ENCODE peak calls at places on chromosomes 7 and 10, in seven cellular contexts. P is ovary, I is esophagus squamous epithelium, F is suprapubic skin, A is tibial artery, R is Peyer's patch, C is astrocyte. M is an unnamed sample. For H3K4me1, the result is how much of the 10 kb centered on the place peaks cover.

GRCh38 chr7:90613088-90613498 is 17.0 kb downstream of the CDK14 start:
- DNase-seq in P (no peak), I (no peak), R (no peak), C (peak), A (no peak), F (no peak), M (no peak)

GRCh38 chr7:121262969-121263368 is 65.8 kb upstream of the WNT16 start:
- DNase-seq in A (no peak), I (no peak), F (no peak), R (no peak), C (no peak), P (no peak), M (no peak)

GRCh38 chr7:151934584-151934983 is 21.7 kb upstream of the GALNTL5 start:
- DNase-seq in I (no peak), R (no peak), P (no peak), A (no peak), F (no peak), C (no peak), M (no peak)

GRCh38 chr7:22591271-22591670 is 91.3 kb upstream of the STEAP1B start:
- DNase-seq in I (no peak), F (no peak), A (no peak), R (no peak), P (no peak), C (no peak), M (no peak)

GRCh38 chr7:70615066-70615465 is 516.9 kb upstream of the GALNT17 start:
- DNase-seq in R (no peak), A (no peak), F (no peak), I (no peak), P (no peak), C (no peak), M (no peak)

GRCh38 chr7:87609946-87610345 is 9.3 kb upstream of the ABCB1 start:
- DNase-seq in A (no peak), C (no peak), F (no peak), I (no peak), R (no peak), P (no peak), M (no peak)

GRCh38 chr7:148915211-148915610 is 31.1 kb upstream of the EZH2 start:
- DNase-seq in R (no peak), C (no peak), P (no peak), A (no peak), F (peak), I (no peak), M (no peak)

GRCh38 chr7:144670251-144670650 is 165.6 kb downstream of the TPK1 start:
- DNase-seq in R (no peak), A (peak), C (no peak), I (no peak), F (no peak), P (no peak), M (no peak)

GRCh38 chr7:158166386-158167340 is 421.0 kb downstream of the PTPRN2 start:
- DNase-seq in C (no peak), P (no peak), I (no peak), R (no peak), A (no peak), F (no peak), M (no peak)

GRCh38 chr7:31995134-31995533 is 75.1 kb downstream of the PDE1C start:
- DNase-seq in A (no peak), I (no peak), P (no peak), R (no peak), C (no peak), F (no peak), M (no peak)

GRCh38 chr10:31121797-31122586 is 90.3 kb upstream of the ZNF438 start:
- DNase-seq in R (no peak), P (no peak), C (peak), A (no peak), I (no peak), F (no peak), M (no peak)

GRCh38 chr7:124840435-124840834 is 74.8 kb upstream of the GPR37 start:
- DNase-seq in P (no peak), A (no peak), C (no peak), F (no peak), I (no peak), R (no peak), M (no peak)

GRCh38 chr10:50517626-50518025 is 106.1 kb downstream of the SGMS1 start:
- DNase-seq in F (no peak), I (no peak), C (no peak), R (no peak), A (no peak), P (no peak), M (no peak)

GRCh38 chr7:46830-47140 is 145.6 kb upstream of the FAM20C start:
- DNase-seq in I (no peak), R (peak), C (no peak), A (no peak), P (peak), F (no peak), M (no peak)

GRCh38 chr10:67241435-67241834 is 315.6 kb downstream of the LRRTM3 start:
- DNase-seq in I (no peak), C (no peak), F (no peak), P (no peak), A (no peak), R (no peak), M (no peak)

GRCh38 chr7:73612598-73613269 is 11.6 kb downstream of the MLXIPL start:
- DNase-seq in R (peak), F (no peak), I (no peak), P (no peak), C (no peak), A (no peak), M (no peak)

GRCh38 chr7:150969483-150969874 is 8.6 kb downstream of the KCNH2 start:
- DNase-seq in C (no peak), P (no peak), R (no peak), I (no peak), F (no peak), A (no peak), M (no peak)

GRCh38 chr7:40469481-40469880 is 334.7 kb downstream of the SUGCT start:
- DNase-seq in I (no peak), R (no peak), F (no peak), C (peak), P (no peak), A (peak), M (no peak)

GRCh38 chr10:79208251-79208983 is 138.9 kb upstream of the PPIF start:
- DNase-seq in F (no peak), P (no peak), I (no peak), R (no peak), A (no peak), C (no peak), M (no peak)

GRCh38 chr7:122303522-122303970 is 1.0 kb downstream of the FEZF1 start:
- DNase-seq in P (no peak), F (no peak), R (no peak), C (no peak), A (no peak), I (no peak), M (no peak)

GRCh38 chr10:34766256-34766580 is 48.9 kb downstream of the PARD3 start:
- DNase-seq in A (no peak), I (no peak), P (no peak), C (peak), R (no peak), F (no peak), M (no peak)

GRCh38 chr10:22649390-22649841 is 65.0 kb downstream of the PIP4K2A start:
- DNase-seq in A (no peak), P (no peak), R (no peak), F (no peak), C (no peak), I (no peak), M (no peak)

GRCh38 chr10:129033790-129034272 is 433.2 kb upstream of the MGMT start:
- DNase-seq in P (no peak), F (no peak), I (no peak), R (no peak), A (no peak), C (no peak), M (no peak)

GRCh38 chr7:112484671-112485097 is 3.9 kb downstream of the LSMEM1 start:
- DNase-seq in P (no peak), R (no peak), A (peak), F (peak), C (peak), I (no peak), M (peak)

GRCh38 chr7:79778786-79779382 is 325.4 kb upstream of the MAGI2 start:
- DNase-seq in I (no peak), F (no peak), P (no peak), A (no peak), R (no peak), C (peak), M (no peak)
- H3K4me3 ChIP-seq in I (no peak), F (no peak), P (no peak), A (no peak), R (no peak), C (peak), M (no peak)

GRCh38 chr7:117149692-117150091 is 173.2 kb downstream of the WNT2 start:
- DNase-seq in F (no peak), C (no peak), R (no peak), I (no peak), P (no peak), A (no peak), M (no peak)
- H3K27ac ChIP-seq in F (no peak), C (no peak), R (no peak), I (no peak), P (no peak), A (no peak), M (no peak)

DNA sequence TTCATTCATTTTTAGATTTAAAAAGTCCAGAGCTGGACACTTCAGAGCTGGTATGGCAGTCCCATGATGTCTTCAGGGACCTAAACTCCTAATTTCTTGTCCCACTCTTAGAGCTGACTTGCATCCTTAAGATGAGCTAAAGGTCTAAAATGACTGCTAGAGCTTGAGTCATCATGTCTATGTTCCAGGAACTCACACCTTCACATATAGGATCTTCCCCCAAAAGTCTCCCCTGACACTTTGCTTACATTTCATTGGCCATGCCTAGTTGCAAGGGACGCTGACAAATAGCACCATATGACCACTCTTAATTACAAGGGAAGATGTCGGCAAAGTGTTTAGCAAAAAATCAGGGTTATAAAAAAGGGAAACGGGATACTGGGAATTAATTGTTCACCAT is 10.4 kb upstream of the AOAH start:
- DNase-seq in C (no peak), P (no peak), I (no peak), F (no peak), A (no peak), R (no peak), M (no peak)
- H3K4me1 ChIP-seq in C (under half), P (under half), I (under half), F (under half), A (under half), R (under half), M (under half)

GRCh38 chr10:102712843-102713242 is 1.4 kb downstream of the ARL3 start:
- DNase-seq in F (no peak), R (no peak), P (no peak), C (no peak), A (no peak), I (no peak), M (no peak)

GRCh38 chr10:102713483-102713813 is 749 bp downstream of the ARL3 start:
- DNase-seq in I (no peak), R (no peak), P (no peak), A (no peak), F (no peak), C (peak), M (no peak)

GRCh38 chr10:102712089-102712488 is 2.1 kb downstream of the ARL3 start:
- DNase-seq in R (no peak), P (no peak), I (no peak), C (no peak), F (no peak), A (no peak), M (no peak)

GRCh38 chr10:102713814-102714620 is at the start of gene ARL3:
- DNase-seq in I (peak), A (peak), R (peak), P (peak), F (peak), C (peak), M (peak)

DNA sequence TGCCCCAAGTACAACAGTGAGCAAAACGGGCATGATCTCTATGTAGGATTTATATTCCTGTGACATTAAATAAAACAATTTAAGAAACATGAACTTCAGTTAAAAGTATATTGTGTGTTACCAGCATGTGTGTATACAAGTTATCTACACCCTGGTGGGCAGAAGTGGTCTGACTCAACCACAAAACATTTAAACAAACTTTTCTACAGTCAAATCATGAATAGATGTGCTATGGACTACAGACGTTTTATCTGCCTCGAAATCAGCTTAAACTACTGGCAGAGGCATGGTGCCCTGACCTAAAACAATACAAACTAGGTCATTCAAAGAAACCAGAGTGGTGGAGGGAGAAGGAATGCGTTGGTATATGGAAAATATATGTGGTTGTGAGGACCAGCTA is 3.6 kb downstream of the ARL3 start:
- DNase-seq in P (no peak), F (no peak), C (peak), R (no peak), I (no peak), A (no peak), M (no peak)
- H3K4me3 ChIP-seq in P (no peak), F (no peak), C (no peak), R (no peak), I (no peak), A (no peak), M (no peak)

DNA sequence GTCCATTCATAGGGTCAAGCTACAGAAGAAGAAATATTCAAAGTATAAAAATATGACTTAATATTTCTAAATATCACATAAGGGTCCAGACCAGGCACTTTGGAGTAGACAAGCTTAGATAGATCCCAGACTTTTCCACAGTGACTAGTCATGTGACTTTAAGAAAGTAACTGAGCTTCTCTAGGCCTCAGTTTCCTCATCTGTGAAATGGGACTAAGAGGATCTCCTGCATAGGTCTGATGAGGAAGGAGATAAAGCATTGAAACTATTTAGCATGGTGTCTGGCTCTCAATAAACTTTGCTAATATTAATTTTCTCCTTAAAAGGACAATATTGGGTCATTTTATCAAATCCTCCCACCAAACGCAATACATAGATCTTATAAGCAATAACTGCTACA is 1.5 kb upstream of the TARP start:
- DNase-seq in R (no peak), C (no peak), P (no peak), I (no peak), F (no peak), A (no peak), M (no peak)
- H3K27ac ChIP-seq in R (no peak), C (no peak), P (no peak), I (no peak), F (no peak), A (no peak), M (no peak)

DNA sequence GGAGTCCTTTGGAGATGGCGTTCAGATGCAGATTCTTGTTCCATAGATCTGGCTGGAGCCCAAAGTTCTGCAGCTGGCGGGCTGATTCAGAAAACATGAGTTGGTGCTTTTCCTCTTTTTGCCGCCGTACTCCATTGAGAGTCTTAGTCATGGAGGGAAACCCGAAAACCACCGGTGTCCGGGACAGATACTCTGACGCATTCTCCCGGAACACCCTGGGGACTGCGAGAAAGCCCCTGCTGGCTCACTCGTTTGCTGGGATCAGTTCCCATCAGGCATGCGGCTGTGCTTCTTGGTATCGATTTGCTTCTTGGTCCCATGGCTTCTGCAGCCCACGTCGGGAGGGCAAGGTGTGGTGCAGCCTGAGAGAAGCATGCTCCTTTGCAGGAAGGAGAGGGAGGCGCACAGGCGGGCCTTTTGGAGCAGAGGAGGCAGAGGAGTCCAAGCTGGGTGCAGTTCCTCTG is 30.8 kb upstream of the PFKFB3 start:
- DNase-seq in C (peak), I (no peak), A (peak), F (peak), P (no peak), R (no peak), M (peak)
- H3K4me1 ChIP-seq in C (under half), I (half or more), A (half or more), F (half or more), P (under half), R (under half), M (under half)

GRCh38 chr10:74190494-74190893 is 39.5 kb downstream of the ADK start:
- DNase-seq in P (no peak), I (no peak), A (no peak), C (peak), R (no peak), F (no peak), M (no peak)
- H3K4me3 ChIP-seq in P (no peak), I (peak), A (no peak), C (peak), R (no peak), F (peak), M (peak)

GRCh38 chr7:25789701-25790240 is 362.2 kb upstream of the NFE2L3 start:
- DNase-seq in C (no peak), I (no peak), A (no peak), R (no peak), F (no peak), P (no peak), M (no peak)

GRCh38 chr7:25790261-25790660 is 361.7 kb upstream of the NFE2L3 start:
- DNase-seq in R (no peak), C (no peak), A (no peak), P (no peak), I (no peak), F (no peak), M (no peak)

GRCh38 chr7:25786958-25787730 is 364.9 kb upstream of the NFE2L3 start:
- DNase-seq in P (no peak), R (no peak), A (no peak), F (no peak), C (no peak), I (no peak), M (no peak)

GRCh38 chr7:25792586-25792985 is 359.4 kb upstream of the NFE2L3 start:
- DNase-seq in R (no peak), C (no peak), F (no peak), A (no peak), P (no peak), I (no peak), M (no peak)

GRCh38 chr7:25788961-25789620 is 362.9 kb upstream of the NFE2L3 start:
- DNase-seq in A (no peak), P (no peak), R (no peak), F (no peak), C (no peak), I (no peak), M (no peak)
- H3K27ac ChIP-seq in A (peak), P (no peak), R (no peak), F (no peak), C (no peak), I (peak), M (peak)

GRCh38 chr10:100510533-100511308 is 8.9 kb downstream of the SEC31B start:
- DNase-seq in C (no peak), A (no peak), F (no peak), I (no peak), P (no peak), R (no peak), M (no peak)
- H3K4me1 ChIP-seq in C (under half), A (under half), F (under half), I (under half), P (under half), R (under half), M (under half)

GRCh38 chr10:133528296-133528844 is 1.2 kb downstream of the CYP2E1 start:
- DNase-seq in F (no peak), P (no peak), I (no peak), C (no peak), A (no peak), R (no peak), M (no peak)
- H3K4me3 ChIP-seq in F (peak), P (no peak), I (peak), C (no peak), A (peak), R (no peak), M (peak)

M was measured in thoracic aorta.